ENCODE peak calls at places on chromosome 14, in eight cellular contexts. H is Karpas-422; Y is CD4-positive, alpha-beta T cell; G is left lung; T is mesenchymal stem cell; S is aorta; P is fibroblast of lung; N is brain microvascular endothelial cell. Z is an unnamed sample. For H3K27me3, the result is how much of the 10 kb centered on the place peaks cover.

GRCh38 chr14:70856851-70857498 is 47.7 kb upstream of the MAP3K9 start:
- DNase-seq in Y (no peak), H (no peak), G (no peak), T (peak), P (peak), N (peak), S (no peak), Z (no peak)

GRCh38 chr14:101979666-101980065 is 15.3 kb downstream of the DYNC1H1 start:
- DNase-seq in Y (no peak), T (no peak), S (no peak), H (no peak), P (peak), N (no peak), G (no peak), Z (no peak)

GRCh38 chr14:99330316-99331240 is 58.6 kb upstream of the BCL11B start:
- DNase-seq in G (no peak), S (no peak), T (no peak), P (no peak), N (no peak), H (no peak), Y (no peak), Z (no peak)

GRCh38 chr14:104306450-104307040 is 168.2 kb downstream of the KIF26A start:
- DNase-seq in P (no peak), H (no peak), G (no peak), N (no peak), S (peak), T (no peak), Y (no peak), Z (peak)

GRCh38 chr14:39432619-39433451 is 602 bp upstream of the FBXO33 start:
- DNase-seq in S (peak), P (peak), T (peak), H (peak), N (peak), G (peak), Y (peak), Z (peak)

GRCh38 chr14:105582639-105583038 is 56.3 kb downstream of the TMEM121 start:
- DNase-seq in G (peak), T (no peak), P (no peak), N (no peak), S (no peak), Y (no peak), H (peak), Z (no peak)

GRCh38 chr14:67609642-67610310 is 9.7 kb upstream of the PIGH start:
- DNase-seq in P (no peak), Y (no peak), G (no peak), H (no peak), N (no peak), S (no peak), T (no peak), Z (no peak)

GRCh38 chr14:41120400-41120799 is 486.3 kb upstream of the LRFN5 start:
- DNase-seq in G (no peak), N (no peak), P (no peak), H (no peak), T (no peak), S (no peak), Y (no peak), Z (no peak)

GRCh38 chr14:63323148-63323547 is 4.4 kb upstream of the GPHB5 start:
- DNase-seq in H (no peak), N (no peak), Y (no peak), G (no peak), T (no peak), P (peak), S (no peak), Z (no peak)

GRCh38 chr14:72652179-72652578 is 241.7 kb downstream of the DPF3 start:
- DNase-seq in T (no peak), N (no peak), H (no peak), Y (no peak), P (peak), S (no peak), G (no peak), Z (no peak)

GRCh38 chr14:30221546-30221945 is 293.9 kb upstream of the PRKD1 start:
- DNase-seq in T (no peak), Y (no peak), P (no peak), N (no peak), G (no peak), S (no peak), H (no peak), Z (no peak)

GRCh38 chr14:43042408-43042807 is 1435.7 kb downstream of the LRFN5 start:
- DNase-seq in T (no peak), G (no peak), S (no peak), Y (no peak), N (no peak), H (no peak), P (no peak), Z (no peak)

GRCh38 chr14:95522556-95522955 is 6.1 kb upstream of the SYNE3 start:
- DNase-seq in T (no peak), P (no peak), H (no peak), Y (no peak), G (no peak), S (no peak), N (no peak), Z (no peak)

GRCh38 chr14:101088714-101089113 is 185.2 kb upstream of the RTL1 start:
- DNase-seq in G (no peak), Y (no peak), P (no peak), T (no peak), N (no peak), H (no peak), S (no peak), Z (no peak)

GRCh38 chr14:105087963-105088811 is 23.0 kb upstream of the GPR132 start:
- DNase-seq in P (peak), Y (no peak), T (peak), S (peak), G (peak), H (no peak), N (peak), Z (peak)

GRCh38 chr14:30601579-30601916 is 20.6 kb upstream of the SCFD1 start:
- DNase-seq in H (no peak), P (no peak), T (no peak), N (no peak), S (no peak), G (no peak), Y (no peak), Z (no peak)

GRCh38 chr14:99395904-99396530 is 84.6 kb downstream of the SETD3 start:
- DNase-seq in N (peak), P (peak), T (peak), Y (peak), G (no peak), H (no peak), S (no peak), Z (no peak)

GRCh38 chr14:72040528-72040927 is 108.3 kb downstream of the RGS6 start:
- DNase-seq in T (no peak), P (no peak), Y (no peak), N (no peak), S (no peak), G (no peak), H (no peak), Z (no peak)

GRCh38 chr14:63178912-63179311 is 25.3 kb upstream of the RHOJ start:
- DNase-seq in P (peak), Y (no peak), H (no peak), S (no peak), N (peak), G (no peak), T (no peak), Z (no peak)

GRCh38 chr14:101636081-101636560 is 74.8 kb downstream of the DIO3 start:
- DNase-seq in G (no peak), P (peak), S (no peak), T (no peak), H (no peak), N (no peak), Y (no peak), Z (no peak)

GRCh38 chr14:64696355-64696844 is 7.8 kb upstream of the PLEKHG3 start:
- DNase-seq in T (no peak), P (no peak), N (no peak), S (no peak), G (no peak), Y (no peak), H (no peak), Z (no peak)

GRCh38 chr14:20602583-20602982 is 11.4 kb upstream of the RNASE12 start:
- DNase-seq in T (no peak), N (no peak), H (no peak), G (no peak), S (no peak), Y (no peak), P (no peak), Z (no peak)

GRCh38 chr14:74217672-74218448 is 21.4 kb upstream of the VSX2 start:
- DNase-seq in N (peak), S (peak), H (peak), G (peak), Y (peak), T (peak), P (peak), Z (peak)
- H3K27me3 ChIP-seq in N (under half), S (under half), H (under half), G (under half), Y (under half), T (half or more), P (under half), Z (half or more)

GRCh38 chr14:50366589-50366988 is 30.1 kb downstream of the CDKL1 start:
- DNase-seq in S (no peak), T (no peak), N (no peak), Y (no peak), G (no peak), H (no peak), P (no peak), Z (no peak)
- H3K27ac ChIP-seq in S (no peak), T (no peak), N (no peak), Y (no peak), G (no peak), H (no peak), P (no peak), Z (no peak)

GRCh38 chr14:24255931-24256696 is 6.9 kb downstream of the TGM1 start:
- DNase-seq in T (no peak), H (no peak), S (no peak), P (no peak), G (peak), Y (no peak), N (no peak), Z (no peak)
- H3K27me3 ChIP-seq in T (under half), H (under half), S (under half), P (under half), G (under half), Y (under half), N (under half), Z (under half)

GRCh38 chr14:68931063-68931462 is 48.0 kb downstream of the ACTN1 start:
- DNase-seq in T (no peak), G (no peak), P (no peak), Y (no peak), H (no peak), N (no peak), S (no peak), Z (no peak)
- H3K27ac ChIP-seq in T (no peak), G (no peak), P (no peak), Y (no peak), H (no peak), N (no peak), S (peak), Z (no peak)

GRCh38 chr14:28762949-28763313 is 3.7 kb upstream of the FOXG1 start:
- DNase-seq in S (no peak), P (no peak), Y (no peak), N (no peak), T (no peak), H (no peak), G (no peak), Z (no peak)
- H3K27me3 ChIP-seq in S (under half), P (half or more), Y (half or more), N (half or more), T (half or more), H (under half), G (half or more), Z (half or more)